ENCODE peak calls at places on chromosomes 7 and 10, in four cellular contexts. One of them, this sample, is unnamed.

GRCh38 chr10:116490028-116490662 is 55.6 kb upstream of the PNLIP start:
- DNase-seq in kidney: no peak
- DNase-seq in NCI-H1694: no peak
- DNase-seq in cardiac septum: no peak
- DNase-seq in this sample: peak; percentile 31

GRCh38 chr10:52738951-52739350 is 33.6 kb downstream of the MBL2 start:
- DNase-seq in kidney: no peak
- DNase-seq in NCI-H1694: no peak
- DNase-seq in cardiac septum: no peak
- DNase-seq in this sample: no peak

GRCh38 chr7:40717242-40717641 is 582.4 kb downstream of the SUGCT start:
- DNase-seq in kidney: peak; percentile 79
- DNase-seq in NCI-H1694: no peak
- DNase-seq in cardiac septum: no peak
- DNase-seq in this sample: peak; percentile 7

GRCh38 chr7:2641406-2642393 is 9.9 kb downstream of the TTYH3 start:
- DNase-seq in kidney: peak; percentile 98
- DNase-seq in NCI-H1694: no peak
- DNase-seq in cardiac septum: peak; percentile 92
- DNase-seq in this sample: peak; percentile 94

GRCh38 chr10:63437334-63437949 is 28.3 kb downstream of the JMJD1C start:
- DNase-seq in kidney: no peak
- DNase-seq in NCI-H1694: no peak
- DNase-seq in cardiac septum: no peak
- DNase-seq in this sample: peak; percentile 21

GRCh38 chr10:103451871-103452713 is at the start of gene CALHM2:
- DNase-seq in kidney: peak; percentile 90
- DNase-seq in NCI-H1694: no peak
- DNase-seq in cardiac septum: peak; percentile 87
- DNase-seq in this sample: peak; percentile 46

GRCh38 chr10:104327745-104328635 is 10.3 kb downstream of the ITPRIP start:
- DNase-seq in kidney: peak; percentile 54
- DNase-seq in NCI-H1694: no peak
- DNase-seq in cardiac septum: peak; percentile 82
- DNase-seq in this sample: peak; percentile 62

GRCh38 chr7:37923996-37924395 is 3.6 kb downstream of the EPDR1 start:
- DNase-seq in kidney: no peak
- DNase-seq in NCI-H1694: no peak
- DNase-seq in cardiac septum: no peak
- DNase-seq in this sample: no peak

GRCh38 chr10:79387974-79388850 is 40.9 kb downstream of the PPIF start:
- DNase-seq in kidney: peak; percentile 61
- DNase-seq in NCI-H1694: no peak
- DNase-seq in cardiac septum: peak; percentile 70
- DNase-seq in this sample: no peak

GRCh38 chr7:116687801-116688201 is 15.8 kb downstream of the MET start:
- DNase-seq in kidney: no peak
- DNase-seq in NCI-H1694: no peak
- DNase-seq in cardiac septum: no peak
- DNase-seq in this sample: peak; percentile 81

GRCh38 chr10:126175586-126176258 is 212.6 kb downstream of the ADAM12 start:
- DNase-seq in kidney: no peak
- DNase-seq in NCI-H1694: no peak
- DNase-seq in cardiac septum: no peak
- DNase-seq in this sample: no peak

GRCh38 chr7:117090820-117091219 is 137.5 kb downstream of the ST7 start:
- DNase-seq in kidney: no peak
- DNase-seq in NCI-H1694: no peak
- DNase-seq in cardiac septum: no peak
- DNase-seq in this sample: no peak

GRCh38 chr7:43119371-43120069 is 7.1 kb downstream of the HECW1 start:
- DNase-seq in kidney: no peak
- DNase-seq in NCI-H1694: no peak
- DNase-seq in cardiac septum: no peak
- DNase-seq in this sample: peak; percentile 62

GRCh38 chr10:124517931-124518330 is 56.3 kb downstream of the LHPP start:
- DNase-seq in kidney: peak; percentile 25
- DNase-seq in NCI-H1694: no peak
- DNase-seq in cardiac septum: no peak
- DNase-seq in this sample: no peak

GRCh38 chr7:107564553-107565298 is 955 bp downstream of the DUS4L start:
- DNase-seq in kidney: no peak
- DNase-seq in NCI-H1694: no peak
- DNase-seq in cardiac septum: no peak
- DNase-seq in this sample: peak; percentile 93

GRCh38 chr10:20990604-20991003 is 93.5 kb upstream of the NEBL start:
- DNase-seq in kidney: no peak
- DNase-seq in NCI-H1694: no peak
- DNase-seq in cardiac septum: no peak
- DNase-seq in this sample: peak; percentile 36

GRCh38 chr10:78594938-78595645 is 473.7 kb upstream of the ZMIZ1 start:
- DNase-seq in kidney: no peak
- DNase-seq in NCI-H1694: no peak
- DNase-seq in cardiac septum: no peak
- DNase-seq in this sample: no peak

GRCh38 chr7:87627634-87627994 is 584 bp upstream of the RUNDC3B start:
- DNase-seq in kidney: peak; percentile 62
- DNase-seq in NCI-H1694: no peak
- DNase-seq in cardiac septum: peak; percentile 77
- DNase-seq in this sample: no peak

GRCh38 chr7:43164757-43165156 is 52.3 kb downstream of the HECW1 start:
- DNase-seq in kidney: no peak
- DNase-seq in NCI-H1694: no peak
- DNase-seq in cardiac septum: no peak
- DNase-seq in this sample: peak; percentile 97

GRCh38 chr10:13080643-13081042 is 19.3 kb upstream of the OPTN start:
- DNase-seq in kidney: no peak
- DNase-seq in NCI-H1694: no peak
- DNase-seq in cardiac septum: no peak
- DNase-seq in this sample: no peak

GRCh38 chr10:133143200-133143533 is 16.9 kb upstream of the KNDC1 start:
- DNase-seq in kidney: no peak
- DNase-seq in NCI-H1694: no peak
- DNase-seq in cardiac septum: peak; percentile 17
- DNase-seq in this sample: no peak

GRCh38 chr7:47202146-47202768 is 379.7 kb downstream of the TNS3 start:
- DNase-seq in kidney: no peak
- DNase-seq in NCI-H1694: peak; percentile 10
- DNase-seq in cardiac septum: no peak
- DNase-seq in this sample: no peak

GRCh38 chr10:23413629-23414089 is 25.2 kb upstream of the OTUD1 start:
- DNase-seq in kidney: no peak
- DNase-seq in NCI-H1694: no peak
- DNase-seq in cardiac septum: no peak
- DNase-seq in this sample: no peak

GRCh38 chr10:7622969-7623368 is 43.8 kb downstream of the ITIH5 start:
- DNase-seq in kidney: no peak
- DNase-seq in NCI-H1694: no peak
- DNase-seq in cardiac septum: no peak
- DNase-seq in this sample: no peak

GRCh38 chr7:78542551-78542950 is 744.0 kb downstream of the PHTF2 start:
- DNase-seq in kidney: no peak
- DNase-seq in NCI-H1694: no peak
- DNase-seq in cardiac septum: no peak
- DNase-seq in this sample: no peak

GRCh38 chr7:132390705-132391104 is 185.6 kb downstream of the PLXNA4 start:
- DNase-seq in kidney: no peak
- DNase-seq in NCI-H1694: no peak
- DNase-seq in cardiac septum: no peak
- DNase-seq in this sample: peak; percentile 7

GRCh38 chr10:1579141-1579491 is 158.2 kb downstream of the ADARB2 start:
- DNase-seq in kidney: no peak
- DNase-seq in NCI-H1694: no peak
- DNase-seq in cardiac septum: no peak
- DNase-seq in this sample: no peak

GRCh38 chr10:21297525-21298383 is 227.7 kb downstream of the SKIDA1 start:
- DNase-seq in kidney: no peak
- DNase-seq in NCI-H1694: no peak
- DNase-seq in cardiac septum: no peak
- DNase-seq in this sample: no peak

GRCh38 chr10:69515699-69516547 is 57.3 kb downstream of the NEUROG3 start:
- DNase-seq in kidney: peak; percentile 83
- DNase-seq in NCI-H1694: peak; percentile 41
- DNase-seq in cardiac septum: no peak
- DNase-seq in this sample: peak; percentile 61

GRCh38 chr7:128974241-128974934 is 36.7 kb downstream of the IRF5 start:
- DNase-seq in kidney: no peak
- DNase-seq in NCI-H1694: no peak
- DNase-seq in cardiac septum: no peak
- DNase-seq in this sample: no peak